ENCODE peak calls at places on chromosomes 3 and 15, in four cellular contexts. D is HCT116, B is K562, G is H1. N is an unnamed sample.
A peak's percentile ranks its signal among the peaks of the same experiment; 100 is the strongest.

GRCh38 chr3:187978433-187979011 is 175.4 kb upstream of the LPP start:
- DNase-seq in D (no peak), B (no peak), G (no peak), N (no peak)

GRCh38 chr15:28944696-28945300 is 59.0 kb downstream of the APBA2 start:
- DNase-seq in D (no peak), B (no peak), G (no peak), N (no peak)

GRCh38 chr3:107913671-107914070 is 177.2 kb downstream of the CD47 start:
- DNase-seq in D (no peak), B (no peak), G (no peak), N (no peak)

GRCh38 chr15:98154863-98155262 is 194.4 kb downstream of the ARRDC4 start:
- DNase-seq in D (no peak), B (no peak), G (no peak), N (no peak)

GRCh38 chr15:36612063-36612788 is 32.8 kb downstream of the CDIN1 start:
- DNase-seq in D (peak; percentile 34), B (no peak), G (no peak), N (no peak)

GRCh38 chr3:188153498-188153948 is 434 bp upstream of the LPP start:
- DNase-seq in D (peak; percentile 75), B (no peak), G (peak; percentile 83), N (no peak)

GRCh38 chr3:140443073-140443472 is 234.8 kb upstream of the TRIM42 start:
- DNase-seq in D (no peak), B (no peak), G (no peak), N (no peak)

GRCh38 chr3:196463478-196463756 is 31.2 kb upstream of the UBXN7 start:
- DNase-seq in D (no peak), B (no peak), G (no peak), N (peak; percentile 53)

GRCh38 chr3:55692295-55692957 is 205.3 kb upstream of the WNT5A start:
- DNase-seq in D (no peak), B (no peak), G (no peak), N (no peak)

GRCh38 chr3:40649346-40649745 is 124.6 kb downstream of the ZNF621 start:
- DNase-seq in D (no peak), B (no peak), G (no peak), N (no peak)

GRCh38 chr15:66253296-66253642 is 281 bp downstream of the MEGF11 start:
- DNase-seq in D (no peak), B (no peak), G (no peak), N (no peak)

GRCh38 chr3:76500746-76501275 is 539.1 kb upstream of the ROBO2 start:
- DNase-seq in D (no peak), B (no peak), G (no peak), N (no peak)

GRCh38 chr15:75704618-75705017 is 8.0 kb downstream of the CSPG4 start:
- DNase-seq in D (no peak), B (no peak), G (no peak), N (no peak)

DNA sequence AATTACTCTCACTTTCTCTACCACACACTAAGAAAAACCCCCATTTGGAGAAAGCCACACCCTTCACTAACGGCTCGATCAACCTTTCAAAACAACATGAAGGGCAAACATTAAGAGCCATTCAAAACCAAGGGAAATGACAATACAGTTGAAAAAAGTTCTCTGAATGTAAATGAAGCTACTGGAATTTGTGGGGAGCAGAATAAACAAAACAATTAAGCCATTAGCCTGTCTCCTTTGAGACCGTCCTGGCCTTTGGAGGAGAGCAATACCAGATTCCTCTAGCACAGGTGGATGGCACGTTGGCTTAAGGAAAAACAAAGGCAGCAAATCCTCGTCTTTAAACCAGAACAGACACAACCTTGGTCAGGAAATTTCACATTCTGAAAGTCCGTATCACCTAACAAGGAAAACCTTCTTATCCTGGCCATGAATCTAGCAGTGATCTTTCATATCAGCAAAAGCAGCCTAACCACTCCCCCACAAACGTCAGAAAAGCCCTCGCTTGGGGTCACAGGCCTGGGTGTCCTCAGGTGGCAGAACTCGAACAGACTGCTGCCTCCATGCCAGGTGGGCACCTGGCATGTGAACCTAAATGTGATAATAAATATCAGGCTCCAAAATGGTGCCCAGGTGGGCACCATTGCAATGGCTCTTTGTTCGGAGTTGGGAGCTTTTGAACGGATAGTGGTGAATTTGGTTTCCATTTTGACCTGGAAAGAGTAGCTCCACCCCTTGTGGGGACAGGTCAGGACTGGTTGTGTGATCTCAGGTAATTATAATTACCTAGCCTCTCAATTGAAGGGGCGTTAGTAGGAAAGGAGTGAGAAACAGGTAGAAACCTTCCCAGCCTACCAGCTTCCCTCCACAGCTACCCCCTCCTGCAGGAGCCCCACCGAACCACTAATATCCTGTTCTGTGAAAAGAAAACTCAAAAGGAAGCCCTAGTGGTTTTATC is 18.4 kb downstream of the MYO1E start:
- DNase-seq in D (no peak), B (no peak), G (peak; percentile 71), N (no peak)
- TF ChIP-seq EGR1 in D (no peak), B (no peak), G (no peak), N (no peak)

GRCh38 chr15:56814429-56814828 is 81.1 kb upstream of the ZNF280D start:
- DNase-seq in D (no peak), B (no peak), G (no peak), N (no peak)

GRCh38 chr15:56815247-56815646 is 81.9 kb upstream of the ZNF280D start:
- DNase-seq in D (peak; percentile 87), B (peak; percentile 18), G (no peak), N (no peak)

GRCh38 chr15:56820333-56820732 is 87.0 kb upstream of the ZNF280D start:
- DNase-seq in D (no peak), B (no peak), G (no peak), N (no peak)

GRCh38 chr15:56817690-56818089 is 84.4 kb upstream of the ZNF280D start:
- DNase-seq in D (no peak), B (no peak), G (no peak), N (no peak)

DNA sequence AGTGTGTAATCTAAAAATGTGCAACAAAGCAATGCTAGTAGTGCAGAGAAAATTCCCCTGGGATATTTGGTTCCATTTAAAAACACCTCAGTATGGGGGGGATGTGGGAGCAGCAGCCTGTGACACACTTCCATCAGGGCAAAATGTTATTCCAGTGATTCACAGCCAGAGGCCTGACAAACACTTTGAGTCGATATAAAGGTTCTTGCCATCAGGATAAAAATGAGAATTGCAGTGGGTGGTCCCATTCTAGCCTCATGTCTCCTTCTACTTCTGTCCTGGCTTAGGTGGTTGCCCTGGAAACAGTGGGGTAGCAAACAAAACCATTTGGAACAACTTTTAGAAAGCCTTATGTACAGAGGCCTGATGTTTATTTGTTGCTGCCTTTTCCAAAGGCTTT is 84.0 kb upstream of the ZNF280D start:
- DNase-seq in D (no peak), B (no peak), G (no peak), N (no peak)
- TF ChIP-seq EGR1 in D (no peak), B (no peak), G (no peak), N (no peak)

GRCh38 chr3:61637088-61638051 is 76.0 kb downstream of the PTPRG start:
- DNase-seq in D (no peak), B (no peak), G (peak; percentile 38), N (peak; percentile 48)
- TF ChIP-seq EGR1 in D (no peak), B (no peak), G (no peak), N (no peak)

DNA sequence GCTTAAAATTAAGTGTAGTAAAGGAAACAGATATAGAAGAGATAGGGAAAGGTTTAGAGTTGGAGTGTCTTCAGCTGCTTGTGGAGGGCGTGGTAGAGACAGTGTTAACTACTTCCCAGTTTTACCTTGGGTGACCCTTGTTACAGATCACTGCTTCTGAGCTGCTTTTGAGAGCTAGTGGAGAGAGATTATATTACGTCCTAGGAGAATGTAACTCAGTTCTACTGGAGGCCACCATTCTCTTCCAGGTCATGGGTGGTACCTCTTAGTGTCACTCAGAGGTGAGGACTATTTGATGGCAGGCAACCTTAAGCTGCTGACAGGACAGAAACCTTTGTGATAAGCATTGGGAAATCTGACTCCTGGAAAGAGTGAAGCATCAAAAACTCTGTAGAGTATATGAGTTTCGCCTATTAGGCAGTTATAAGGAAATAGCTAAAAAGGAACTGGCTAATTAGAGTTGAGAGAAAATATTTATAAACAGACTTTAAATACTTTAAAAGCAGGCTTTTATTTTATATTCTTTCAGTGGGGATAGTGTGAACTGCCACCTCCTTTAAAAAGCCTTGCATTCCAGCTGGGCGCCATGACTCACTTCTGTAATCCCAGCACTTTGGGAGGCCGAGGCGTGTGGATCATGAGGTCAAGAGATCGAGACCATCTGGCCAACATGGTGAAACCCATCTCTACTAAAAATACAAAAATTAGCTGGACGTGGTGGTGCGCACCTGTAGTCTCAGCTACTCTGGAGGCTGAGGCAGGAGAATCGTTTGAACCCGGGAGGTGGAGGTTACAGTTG is 106.5 kb downstream of the ZNF609 start:
- DNase-seq in D (no peak), B (peak; percentile 30), G (no peak), N (no peak)
- TF ChIP-seq EGR1 in D (no peak), B (no peak), G (no peak), N (no peak)

DNA sequence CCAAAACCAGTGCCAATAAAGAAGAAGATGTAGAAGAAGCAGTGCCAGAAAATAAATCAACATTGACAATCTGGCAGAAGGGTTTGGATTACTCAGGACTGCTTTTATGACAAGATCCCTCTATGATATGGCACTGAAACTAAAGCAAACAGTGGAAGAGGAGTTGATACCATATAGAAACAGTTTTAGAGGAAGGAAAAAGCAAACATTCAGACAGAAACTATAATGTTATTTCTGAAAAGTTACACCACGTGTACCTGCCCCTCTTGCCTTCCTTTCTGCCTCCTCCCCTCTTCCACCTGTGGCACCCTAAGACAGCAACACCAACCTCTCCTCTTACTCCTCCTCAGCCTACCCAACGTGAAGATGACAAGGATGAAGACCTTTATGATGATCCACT is 63.0 kb downstream of the SFMBT1 start:
- DNase-seq in D (no peak), B (no peak), G (no peak), N (no peak)
- TF ChIP-seq EGR1 in D (no peak), B (no peak), G (no peak), N (no peak)

GRCh38 chr3:147297756-147298155 is 108.6 kb downstream of the ZIC4 start:
- DNase-seq in D (no peak), B (no peak), G (no peak), N (no peak)

GRCh38 chr3:147301781-147302180 is 104.6 kb downstream of the ZIC4 start:
- DNase-seq in D (no peak), B (no peak), G (no peak), N (no peak)

GRCh38 chr3:147298511-147298982 is 107.8 kb downstream of the ZIC4 start:
- DNase-seq in D (no peak), B (no peak), G (no peak), N (no peak)

GRCh38 chr3:147299656-147300055 is 106.7 kb downstream of the ZIC4 start:
- DNase-seq in D (no peak), B (no peak), G (no peak), N (no peak)
- TF ChIP-seq EGR1 in D (no peak), B (no peak), G (no peak), N (no peak)

GRCh38 chr15:70820214-70820613 is 33.7 kb downstream of the LARP6 start:
- DNase-seq in D (no peak), B (no peak), G (no peak), N (no peak)

GRCh38 chr15:70812827-70813364 is 41.1 kb downstream of the LARP6 start:
- DNase-seq in D (no peak), B (no peak), G (no peak), N (no peak)

GRCh38 chr15:70815604-70816003 is 38.4 kb downstream of the LARP6 start:
- DNase-seq in D (no peak), B (no peak), G (no peak), N (no peak)

GRCh38 chr15:70817266-70817665 is 36.7 kb downstream of the LARP6 start:
- DNase-seq in D (no peak), B (no peak), G (no peak), N (no peak)

DNA sequence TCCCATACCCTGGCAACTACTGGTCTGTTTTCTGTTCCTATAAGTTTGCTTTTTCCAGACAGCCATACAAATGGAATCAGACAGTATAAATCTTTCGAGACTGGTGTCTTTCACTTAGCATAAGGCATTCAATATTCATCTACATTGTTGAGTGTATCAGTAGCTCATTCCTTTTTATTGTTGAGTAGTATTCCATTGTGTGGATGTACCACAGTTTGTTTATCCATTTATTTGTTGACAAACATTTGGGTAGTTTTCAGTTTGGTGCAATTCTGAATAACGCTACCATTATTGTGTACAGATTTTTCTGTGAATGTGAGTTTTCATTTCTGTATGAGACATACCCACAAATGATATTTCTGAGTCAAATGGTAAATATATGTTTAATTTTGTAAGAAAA is 35.4 kb downstream of the LARP6 start:
- DNase-seq in D (no peak), B (no peak), G (no peak), N (no peak)
- TF ChIP-seq EGR1 in D (no peak), B (no peak), G (no peak), N (no peak)